ENCODE peak calls at places on chromosome 2, in seven cellular contexts. R, Y, L, A, W, H and B are unnamed samples.

GRCh38 chr2:25362564-25363145 is 20.9 kb upstream of the DNMT3A start:
- DNase-seq in R (peak), Y (no peak), L (no peak), A (peak), W (peak), H (no peak), B (peak)

GRCh38 chr2:239928457-239929350 is 96.4 kb downstream of the NDUFA10 start:
- DNase-seq in R (no peak), Y (peak), L (no peak), A (peak), W (peak), H (peak), B (peak)

GRCh38 chr2:32627441-32627900 is 379 bp upstream of the TTC27 start:
- DNase-seq in R (peak), Y (peak), L (peak), A (no peak), W (peak), H (peak), B (no peak)

GRCh38 chr2:71798266-71799012 is 345.1 kb downstream of the DYSF start:
- DNase-seq in R (peak), Y (no peak), L (no peak), A (no peak), W (peak), H (peak), B (no peak)

GRCh38 chr2:117785740-117786139 is 28.8 kb upstream of the DDX18 start:
- DNase-seq in R (peak), Y (peak), L (no peak), A (peak), W (no peak), H (peak), B (no peak)

GRCh38 chr2:9984217-9984739 is 32.8 kb downstream of the GRHL1 start:
- DNase-seq in R (peak), Y (no peak), L (no peak), A (peak), W (no peak), H (peak), B (no peak)

GRCh38 chr2:11212645-11213044 is 57.4 kb downstream of the SLC66A3 start:
- DNase-seq in R (no peak), Y (no peak), L (no peak), A (no peak), W (no peak), H (no peak), B (no peak)

GRCh38 chr2:210617732-210618330 is 61.4 kb downstream of the CPS1 start:
- DNase-seq in R (no peak), Y (peak), L (no peak), A (peak), W (no peak), H (peak), B (no peak)

GRCh38 chr2:36650031-36650430 is 46.5 kb upstream of the VIT start:
- DNase-seq in R (no peak), Y (no peak), L (no peak), A (no peak), W (no peak), H (no peak), B (no peak)

GRCh38 chr2:34337735-34338134 is 738.6 kb upstream of the FAM98A start:
- DNase-seq in R (no peak), Y (no peak), L (no peak), A (no peak), W (no peak), H (no peak), B (no peak)

GRCh38 chr2:31810200-31810917 is 200.4 kb downstream of the MEMO1 start:
- DNase-seq in R (no peak), Y (no peak), L (no peak), A (no peak), W (no peak), H (no peak), B (no peak)

GRCh38 chr2:106694960-106695470 is 191.0 kb downstream of the ST6GAL2 start:
- DNase-seq in R (no peak), Y (no peak), L (no peak), A (no peak), W (no peak), H (no peak), B (no peak)

GRCh38 chr2:241539616-241540374 is 18.8 kb upstream of the BOK start:
- DNase-seq in R (no peak), Y (no peak), L (no peak), A (no peak), W (no peak), H (no peak), B (no peak)

GRCh38 chr2:177353084-177353483 is 39.5 kb upstream of the AGPS start:
- DNase-seq in R (no peak), Y (no peak), L (no peak), A (no peak), W (peak), H (no peak), B (no peak)

GRCh38 chr2:25420820-25421237 is 79.1 kb upstream of the DNMT3A start:
- DNase-seq in R (no peak), Y (no peak), L (no peak), A (peak), W (no peak), H (no peak), B (no peak)

GRCh38 chr2:199932312-199932855 is 21.3 kb downstream of the C2orf69 start:
- DNase-seq in R (no peak), Y (peak), L (peak), A (peak), W (no peak), H (peak), B (no peak)

GRCh38 chr2:132662742-132663141 is 7.3 kb downstream of the LYPD1 start:
- DNase-seq in R (no peak), Y (no peak), L (no peak), A (no peak), W (no peak), H (no peak), B (no peak)

GRCh38 chr2:217167531-217167930 is 307.7 kb upstream of the TNP1 start:
- DNase-seq in R (no peak), Y (no peak), L (no peak), A (no peak), W (no peak), H (no peak), B (no peak)

GRCh38 chr2:28613616-28614501 is 118.0 kb downstream of the PLB1 start:
- DNase-seq in R (peak), Y (no peak), L (no peak), A (no peak), W (no peak), H (no peak), B (no peak)

GRCh38 chr2:234679766-234680687 is 183.1 kb upstream of the ARL4C start:
- DNase-seq in R (no peak), Y (no peak), L (no peak), A (no peak), W (peak), H (no peak), B (peak)

GRCh38 chr2:142131016-142131714 is at the start of gene LRP1B:
- DNase-seq in R (no peak), Y (peak), L (no peak), A (peak), W (peak), H (peak), B (no peak)

GRCh38 chr2:60998628-60999545 is 18.6 kb upstream of the PEX13 start:
- DNase-seq in R (no peak), Y (no peak), L (no peak), A (peak), W (no peak), H (peak), B (no peak)

GRCh38 chr2:190802133-190802532 is 78.5 kb upstream of the GLS start:
- DNase-seq in R (no peak), Y (no peak), L (no peak), A (no peak), W (no peak), H (no peak), B (no peak)